ENCODE peak calls at places on chromosomes 6 and 20, in nine cellular contexts. J is Caco-2, R is body of pancreas, M is H7, Z is astrocyte of the spinal cord, B is upper lobe of right lung, U is HFF-Myc, P is AG09309, T is testis. D is an unnamed sample.

GRCh38 chr20:46642265-46642942 is 8.9 kb downstream of the SLC13A3 start:
- DNase-seq in J (no peak), R (no peak), M (no peak), Z (no peak), B (no peak), U (no peak), P (no peak), T (no peak), D (no peak)

GRCh38 chr6:111871725-111872520 is 1.3 kb downstream of the FYN start:
- DNase-seq in J (no peak), R (no peak), M (no peak), Z (peak; percentile 50), B (no peak), U (no peak), P (no peak), T (peak; percentile 40), D (no peak)

GRCh38 chr6:86937219-86938079 is at the start of gene HTR1E:
- DNase-seq in J (peak; percentile 59), R (peak; percentile 65), M (peak; percentile 85), Z (peak; percentile 23), B (peak; percentile 65), U (no peak), P (no peak), T (peak; percentile 68), D (no peak)

GRCh38 chr20:8205996-8206395 is 73.9 kb downstream of the PLCB1 start:
- DNase-seq in J (peak; percentile 33), R (no peak), M (no peak), Z (no peak), B (no peak), U (no peak), P (no peak), T (no peak), D (no peak)

GRCh38 chr6:114100421-114100820 is 129.5 kb upstream of the HDAC2 start:
- DNase-seq in J (no peak), R (no peak), M (no peak), Z (peak; percentile 19), B (no peak), U (no peak), P (no peak), T (no peak), D (no peak)

GRCh38 chr6:106620931-106621672 is 8.2 kb downstream of the RTN4IP1 start:
- DNase-seq in J (no peak), R (no peak), M (no peak), Z (peak; percentile 93), B (no peak), U (peak; percentile 16), P (peak; percentile 23), T (no peak), D (no peak)

GRCh38 chr20:56202493-56203077 is 45.9 kb upstream of the MC3R start:
- DNase-seq in J (peak; percentile 39), R (peak; percentile 3), M (no peak), Z (peak; percentile 4), B (no peak), U (no peak), P (no peak), T (peak; percentile 26), D (no peak)

GRCh38 chr6:158046201-158047119 is 64.8 kb downstream of the SYNJ2 start:
- DNase-seq in J (no peak), R (no peak), M (no peak), Z (no peak), B (peak; percentile 39), U (no peak), P (no peak), T (no peak), D (no peak)

GRCh38 chr6:10837009-10837691 is 1.2 kb downstream of the MAK start:
- DNase-seq in J (peak; percentile 37), R (peak; percentile 18), M (peak; percentile 79), Z (peak; percentile 29), B (peak; percentile 73), U (no peak), P (no peak), T (peak; percentile 36), D (no peak)

GRCh38 chr20:21557246-21557982 is 43.5 kb upstream of the NKX2-2 start:
- DNase-seq in J (no peak), R (no peak), M (no peak), Z (no peak), B (no peak), U (no peak), P (no peak), T (no peak), D (no peak)

GRCh38 chr6:20911826-20912225 is 377.6 kb downstream of the CDKAL1 start:
- DNase-seq in J (no peak), R (no peak), M (no peak), Z (no peak), B (no peak), U (no peak), P (no peak), T (no peak), D (no peak)

GRCh38 chr6:49410564-49410963 is 52.5 kb downstream of the MMUT start:
- DNase-seq in J (no peak), R (no peak), M (no peak), Z (no peak), B (no peak), U (no peak), P (no peak), T (no peak), D (no peak)

GRCh38 chr6:32668226-32668747 is 1.8 kb upstream of the HLA-DQB1 start:
- DNase-seq in J (no peak), R (peak; percentile 76), M (peak; percentile 6), Z (no peak), B (peak; percentile 47), U (no peak), P (no peak), T (peak; percentile 20), D (no peak)

DNA sequence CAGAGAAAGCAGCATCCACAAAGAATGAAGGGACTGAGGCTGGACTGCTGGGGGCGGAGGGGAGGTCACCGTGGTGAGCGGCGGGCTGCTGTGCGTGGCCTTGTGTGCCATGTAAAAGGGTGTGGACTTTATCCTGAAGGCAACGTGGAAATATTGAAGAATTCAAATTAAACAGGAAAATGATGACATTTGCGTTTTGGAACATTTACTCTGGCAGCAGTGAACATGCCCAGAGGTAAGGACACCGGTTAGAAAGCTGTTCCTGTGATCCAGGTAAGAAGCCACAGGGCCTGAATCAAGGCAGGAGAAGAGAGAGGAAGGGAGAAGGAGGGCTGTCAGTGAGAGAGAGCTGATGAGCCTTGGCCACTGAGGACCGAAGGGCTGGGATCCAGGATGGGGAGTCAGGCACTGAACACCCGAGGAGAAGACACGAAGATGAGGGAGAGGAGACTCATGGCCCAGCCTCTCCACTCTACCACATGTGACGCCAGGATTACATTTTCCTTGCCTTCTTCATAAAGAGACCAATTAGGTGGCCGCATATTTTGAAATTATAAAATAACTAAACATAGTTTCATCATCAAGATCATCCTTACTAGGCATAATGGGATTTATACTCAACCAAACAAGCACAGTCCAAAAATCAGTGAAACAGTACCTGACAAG is 58.4 kb downstream of the TRAM2 start:
- DNase-seq in J (no peak), R (no peak), M (no peak), Z (no peak), B (no peak), U (no peak), P (no peak), T (no peak), D (no peak)
- H3K4me3 ChIP-seq in J (no peak overlapping the region), R (no peak overlapping the region), M (no peak overlapping the region), Z (no peak overlapping the region), B (no peak overlapping the region), U (peak overlapping the region; percentile 16), P (no peak overlapping the region), T (no peak overlapping the region), D (no peak overlapping the region)

DNA sequence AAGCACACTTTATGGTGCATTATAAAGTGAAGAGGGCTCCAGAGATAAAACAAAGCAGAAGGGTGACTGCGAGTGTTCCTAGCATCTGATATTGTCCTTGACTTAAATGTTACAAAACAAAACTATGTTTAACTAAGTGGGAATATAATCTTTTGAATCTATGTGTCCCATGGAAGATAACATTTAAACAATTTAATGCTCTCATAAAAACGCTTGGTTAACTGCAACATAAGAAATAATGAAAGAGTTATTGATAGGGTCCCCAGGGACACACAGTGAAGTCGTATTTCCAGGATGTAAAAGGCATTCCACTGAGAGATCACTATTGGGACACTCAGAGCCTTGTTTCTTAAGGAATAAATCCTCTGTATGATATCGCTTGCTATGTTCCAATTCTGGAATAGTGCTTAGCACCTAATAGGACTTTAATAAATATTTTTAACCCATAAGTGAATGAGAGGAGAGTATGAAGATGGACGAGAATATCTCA is 260.9 kb downstream of the THBS2 start:
- DNase-seq in J (no peak), R (no peak), M (no peak), Z (no peak), B (no peak), U (no peak), P (no peak), T (no peak), D (no peak)
- H3K4me3 ChIP-seq in J (no peak overlapping the region), R (no peak overlapping the region), M (no peak overlapping the region), Z (no peak overlapping the region), B (no peak overlapping the region), U (no peak overlapping the region), P (no peak overlapping the region), T (no peak overlapping the region), D (no peak overlapping the region)

DNA sequence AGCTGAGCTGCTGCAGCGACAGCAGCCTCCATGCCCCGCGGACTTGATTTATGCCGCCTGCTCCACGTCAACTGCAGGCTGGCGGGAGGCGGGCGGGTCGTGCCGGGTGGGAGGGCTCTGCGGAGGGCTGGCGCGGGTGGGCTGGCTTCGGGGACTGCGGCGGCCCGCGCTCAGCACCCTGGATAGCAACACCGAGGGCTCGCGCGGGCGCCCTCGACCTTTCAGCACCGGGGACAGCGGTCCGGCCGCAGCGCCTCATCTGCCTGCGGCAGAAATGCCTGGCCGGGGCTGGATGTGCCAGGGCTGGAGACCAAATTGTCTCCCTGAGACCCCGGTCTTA is 792 bp downstream of the SNAP25 start:
- DNase-seq in J (peak; percentile 88), R (peak; percentile 69), M (peak; percentile 87), Z (peak; percentile 75), B (peak; percentile 84), U (no peak), P (no peak), T (peak; percentile 90), D (no peak)
- H3K4me3 ChIP-seq in J (no peak overlapping the region), R (no peak overlapping the region), M (peak overlapping the region; percentile 52), Z (peak overlapping the region; percentile 73), B (peak overlapping the region; percentile 44), U (no peak overlapping the region), P (no peak overlapping the region), T (peak overlapping the region; percentile 64), D (peak overlapping the region; percentile 55)

GRCh38 chr6:43738877-43739641 is 31.0 kb upstream of the VEGFA start:
- DNase-seq in J (peak; percentile 26), R (no peak), M (peak; percentile 36), Z (no peak), B (peak; percentile 23), U (no peak), P (no peak), T (no peak), D (no peak)

GRCh38 chr6:43736211-43736786 is 33.7 kb upstream of the VEGFA start:
- DNase-seq in J (no peak), R (no peak), M (peak; percentile 18), Z (no peak), B (peak; percentile 48), U (no peak), P (no peak), T (no peak), D (no peak)

GRCh38 chr6:43736844-43737243 is 33.2 kb upstream of the VEGFA start:
- DNase-seq in J (no peak), R (no peak), M (peak; percentile 10), Z (no peak), B (peak; percentile 54), U (no peak), P (no peak), T (no peak), D (no peak)

GRCh38 chr6:43738267-43738676 is 31.7 kb upstream of the VEGFA start:
- DNase-seq in J (no peak), R (no peak), M (no peak), Z (no peak), B (peak; percentile 8), U (no peak), P (no peak), T (no peak), D (no peak)

GRCh38 chr6:43737272-43738081 is 32.5 kb upstream of the VEGFA start:
- DNase-seq in J (peak; percentile 19), R (no peak), M (peak; percentile 68), Z (no peak), B (peak; percentile 62), U (no peak), P (no peak), T (no peak), D (no peak)
- H3K4me3 ChIP-seq in J (no peak overlapping the region), R (no peak overlapping the region), M (no peak overlapping the region), Z (no peak overlapping the region), B (no peak overlapping the region), U (no peak overlapping the region), P (no peak overlapping the region), T (no peak overlapping the region), D (no peak overlapping the region)

D was measured in skeletal muscle cell.